ENCODE peak calls at places on chromosomes 7 and 10, in seven cellular contexts. D is tibial artery; P is brain microvascular endothelial cell; Y is CD8-positive, alpha-beta memory T cell; R is breast epithelium; X is IMR-90; F is upper lobe of right lung. M is an unnamed sample.

GRCh38 chr10:12097791-12098190 is 29.0 kb downstream of the DHTKD1 start:
- DNase-seq in R (peak; percentile 31), Y (no peak), F (no peak), X (peak; percentile 11), D (no peak), P (peak; percentile 38), M (no peak)

GRCh38 chr7:125490167-125490566 is 560.5 kb upstream of the POT1 start:
- DNase-seq in Y (no peak), D (no peak), X (no peak), P (no peak), F (no peak), R (no peak), M (no peak)

GRCh38 chr7:140214075-140214684 is 37.4 kb upstream of the KDM7A start:
- DNase-seq in X (peak; percentile 7), Y (no peak), R (no peak), P (no peak), F (no peak), D (peak; percentile 43), M (no peak)

GRCh38 chr7:50712527-50713356 is 70.0 kb downstream of the GRB10 start:
- DNase-seq in D (no peak), F (no peak), P (no peak), Y (no peak), R (no peak), X (no peak), M (no peak)

GRCh38 chr7:25407932-25408480 is 179.7 kb upstream of the NPVF start:
- DNase-seq in F (no peak), Y (no peak), R (no peak), P (no peak), X (no peak), D (no peak), M (no peak)

GRCh38 chr7:158023563-158024350 is 563.9 kb downstream of the PTPRN2 start:
- DNase-seq in P (no peak), R (no peak), D (no peak), X (no peak), F (peak; percentile 13), Y (no peak), M (no peak)

GRCh38 chr7:151167197-151167911 is at the start of gene GBX1:
- DNase-seq in D (no peak), X (no peak), Y (no peak), F (peak; percentile 66), R (no peak), P (no peak), M (no peak)

GRCh38 chr7:128197586-128197985 is 43.5 kb upstream of the LEP start:
- DNase-seq in R (no peak), P (no peak), X (peak; percentile 8), F (no peak), D (no peak), Y (no peak), M (no peak)

GRCh38 chr7:117132385-117133120 is 179.3 kb downstream of the ST7 start:
- DNase-seq in F (no peak), Y (no peak), X (peak; percentile 92), D (no peak), P (peak; percentile 90), R (no peak), M (no peak)

GRCh38 chr10:30043476-30044270 is 15.7 kb downstream of the JCAD start:
- DNase-seq in P (no peak), D (no peak), Y (no peak), R (no peak), F (no peak), X (no peak), M (no peak)

GRCh38 chr7:140212100-140212881 is 35.5 kb upstream of the KDM7A start:
- DNase-seq in R (no peak), X (peak; percentile 32), P (no peak), F (no peak), D (no peak), Y (no peak), M (no peak)

GRCh38 chr7:94288091-94288490 is 106.6 kb upstream of the COL1A2 start:
- DNase-seq in P (no peak), R (no peak), Y (no peak), X (peak; percentile 34), D (no peak), F (no peak), M (no peak)

GRCh38 chr7:7795736-7796135 is 77.3 kb upstream of the RPA3 start:
- DNase-seq in R (no peak), X (peak; percentile 79), P (peak; percentile 73), Y (no peak), D (no peak), F (no peak), M (no peak)

GRCh38 chr10:118692911-118693310 is 61.9 kb downstream of the CACUL1 start:
- DNase-seq in P (peak; percentile 48), R (no peak), Y (no peak), F (no peak), D (no peak), X (peak; percentile 94), M (no peak)

GRCh38 chr10:112250555-112250954 is 32.6 kb upstream of the TECTB start:
- DNase-seq in D (no peak), X (peak; percentile 81), F (no peak), R (no peak), P (no peak), Y (no peak), M (no peak)

GRCh38 chr10:96255569-96256335 is 15.6 kb downstream of the BLNK start:
- DNase-seq in Y (no peak), D (no peak), X (no peak), P (no peak), R (no peak), F (no peak), M (no peak)

GRCh38 chr10:73888514-73888913 is 14.2 kb upstream of the CAMK2G start:
- DNase-seq in P (no peak), R (peak; percentile 52), Y (no peak), F (no peak), D (no peak), X (peak; percentile 21), M (no peak)

GRCh38 chr7:123624527-123625183 is 23.0 kb downstream of the ASB15 start:
- DNase-seq in R (no peak), D (no peak), P (no peak), Y (peak; percentile 49), F (peak; percentile 67), X (peak; percentile 25), M (no peak)

GRCh38 chr7:24882989-24883631 is 96.9 kb downstream of the OSBPL3 start:
- DNase-seq in R (no peak), F (no peak), Y (no peak), X (peak; percentile 82), D (peak; percentile 71), P (peak; percentile 84), M (no peak)

GRCh38 chr10:54985732-54986131 is 184.7 kb upstream of the PCDH15 start:
- DNase-seq in P (no peak), D (no peak), F (no peak), R (no peak), X (no peak), Y (no peak), M (no peak)

GRCh38 chr10:30581779-30582380 is 47.7 kb downstream of the LYZL2 start:
- DNase-seq in R (no peak), Y (peak; percentile 3), D (no peak), F (no peak), P (peak; percentile 55), X (peak; percentile 54), M (peak; percentile 18)

GRCh38 chr7:19116121-19117080 is 1.0 kb downstream of the TWIST1 start:
- DNase-seq in R (no peak), P (peak; percentile 27), D (peak; percentile 22), Y (no peak), F (peak; percentile 64), X (peak; percentile 50), M (no peak)

GRCh38 chr7:25952277-25953057 is 199.5 kb upstream of the NFE2L3 start:
- DNase-seq in X (no peak), P (no peak), Y (no peak), F (no peak), R (no peak), D (no peak), M (no peak)

GRCh38 chr7:45064047-45064725 is 24.6 kb downstream of the NACAD start:
- DNase-seq in D (no peak), F (no peak), X (no peak), R (no peak), Y (no peak), P (no peak), M (no peak)

GRCh38 chr7:45057853-45058252 is 30.9 kb downstream of the NACAD start:
- DNase-seq in P (no peak), F (no peak), D (no peak), Y (no peak), R (no peak), X (no peak), M (no peak)

GRCh38 chr7:45061807-45062206 is 27.0 kb downstream of the NACAD start:
- DNase-seq in X (no peak), R (no peak), P (no peak), Y (no peak), F (no peak), D (no peak), M (no peak)

GRCh38 chr7:45060295-45060694 is 28.5 kb downstream of the NACAD start:
- DNase-seq in Y (no peak), R (no peak), X (no peak), P (no peak), D (no peak), F (no peak), M (no peak)

DNA sequence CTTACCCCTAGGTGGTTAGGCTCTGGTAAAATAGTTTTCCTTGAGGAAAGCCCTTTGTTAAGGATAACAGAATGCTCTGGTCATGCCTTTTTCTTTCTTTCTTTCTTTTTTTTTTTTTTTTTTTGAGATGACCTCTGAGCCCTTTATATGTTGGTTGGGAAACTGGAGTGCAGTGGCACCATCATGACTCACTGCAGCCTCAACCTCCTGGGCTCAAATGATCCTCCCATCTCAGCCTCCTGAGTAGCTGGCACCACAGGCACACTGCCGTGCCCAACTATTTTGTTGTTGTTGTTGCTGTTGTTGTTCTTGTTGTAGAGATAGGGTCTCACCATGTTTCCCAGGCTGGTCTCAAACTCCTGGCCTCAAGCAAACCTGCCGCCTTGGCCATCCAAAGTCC is 27.4 kb downstream of the NACAD start:
- DNase-seq in R (no peak), F (no peak), Y (no peak), P (no peak), X (no peak), D (no peak), M (no peak)
- H3K27ac ChIP-seq in R (no peak overlapping the region), F (no peak overlapping the region), Y (no peak overlapping the region), P (no peak overlapping the region), X (no peak overlapping the region), D (no peak overlapping the region), M (no peak overlapping the region)

DNA sequence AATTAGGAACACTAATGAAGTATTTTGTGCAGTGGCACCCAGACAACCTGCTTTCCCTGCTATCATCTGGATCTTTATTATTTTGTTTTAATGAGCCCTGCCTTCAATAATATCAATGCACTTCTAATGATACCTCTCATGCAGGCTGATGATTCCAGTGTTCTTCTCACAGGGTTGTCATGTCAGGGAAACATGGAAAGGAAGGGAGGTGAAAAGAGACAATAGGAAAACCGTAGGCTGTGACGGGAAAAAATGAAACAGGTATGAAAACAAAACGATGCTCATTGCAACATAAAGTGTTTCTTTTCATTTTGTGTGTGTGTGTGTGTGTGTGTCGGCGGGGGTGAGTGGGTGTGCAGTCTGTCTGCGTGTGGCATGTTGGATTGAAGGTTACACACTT is 102.6 kb upstream of the CTBP2 start:
- DNase-seq in Y (no peak), P (no peak), R (no peak), X (no peak), D (no peak), F (no peak), M (no peak)
- H3K27ac ChIP-seq in Y (no peak overlapping the region), P (no peak overlapping the region), R (no peak overlapping the region), X (no peak overlapping the region), D (no peak overlapping the region), F (no peak overlapping the region), M (no peak overlapping the region)

GRCh38 chr10:59965899-59966650 is 59.7 kb upstream of the CCDC6 start:
- DNase-seq in R (no peak), D (no peak), Y (no peak), F (no peak), P (no peak), X (no peak), M (no peak)
- H3K27ac ChIP-seq in R (peak overlapping the region; percentile 78), D (no peak overlapping the region), Y (no peak overlapping the region), F (no peak overlapping the region), P (no peak overlapping the region), X (no peak overlapping the region), M (no peak overlapping the region)

GRCh38 chr10:451021-451471 is 238.4 kb downstream of the DIP2C start:
- DNase-seq in F (no peak), Y (peak; percentile 42), X (no peak), P (no peak), R (no peak), D (no peak), M (no peak)
- H3K27ac ChIP-seq in F (no peak overlapping the region), Y (no peak overlapping the region), X (no peak overlapping the region), P (no peak overlapping the region), R (peak overlapping the region; percentile 4), D (peak overlapping the region; percentile 22), M (no peak overlapping the region)